ENCODE peak calls at places on chromosomes 3 and 15, in four cellular contexts. X, I, Y and V are unnamed samples.

GRCh38 chr3:37899101-37899707 is 37.5 kb downstream of the CTDSPL start:
- DNase-seq in Y (no peak), X (no peak), I (no peak), V (no peak)

GRCh38 chr3:192892981-192893827 is 24.5 kb downstream of the MB21D2 start:
- DNase-seq in I (peak; percentile 98), Y (peak; percentile 68), X (no peak), V (peak; percentile 91)

GRCh38 chr3:69983546-69984265 is 15.8 kb upstream of the SAMMSON start:
- DNase-seq in X (no peak), I (no peak), Y (no peak), V (no peak)

GRCh38 chr3:61725851-61726333 is 164.5 kb downstream of the PTPRG start:
- DNase-seq in X (no peak), I (peak; percentile 10), Y (no peak), V (peak; percentile 84)

GRCh38 chr15:39242345-39242744 is 338.5 kb upstream of the THBS1 start:
- DNase-seq in I (peak; percentile 44), X (no peak), Y (no peak), V (peak; percentile 47)

GRCh38 chr3:157700405-157700804 is 197.2 kb upstream of the VEPH1 start:
- DNase-seq in X (no peak), Y (peak; percentile 35), I (no peak), V (peak; percentile 1)

GRCh38 chr3:108037770-108038169 is 53.1 kb downstream of the CD47 start:
- DNase-seq in Y (no peak), I (no peak), X (no peak), V (no peak)

GRCh38 chr15:29475096-29475495 is 205.5 kb upstream of the NSMCE3 start:
- DNase-seq in Y (no peak), X (no peak), I (no peak), V (no peak)

GRCh38 chr15:74907277-74907870 is 723 bp upstream of the FAM219B start:
- DNase-seq in I (no peak), X (no peak), Y (no peak), V (no peak)

GRCh38 chr15:40010681-40011080 is 28.3 kb downstream of the SRP14 start:
- DNase-seq in I (peak; percentile 10), X (no peak), Y (no peak), V (peak; percentile 82)

GRCh38 chr3:76403556-76403955 is 618.2 kb upstream of the ZNF717 start:
- DNase-seq in Y (no peak), I (peak; percentile 50), X (no peak), V (peak; percentile 90)

GRCh38 chr15:65226221-65226620 is 14.9 kb upstream of the CILP start:
- DNase-seq in Y (no peak), X (no peak), I (no peak), V (no peak)

GRCh38 chr3:151145713-151146070 is 57.3 kb downstream of the GPR171 start:
- DNase-seq in Y (peak; percentile 42), X (no peak), I (no peak), V (no peak)

GRCh38 chr15:40429068-40429707 is 11.6 kb upstream of the BAHD1 start:
- DNase-seq in I (no peak), Y (no peak), X (no peak), V (no peak)

GRCh38 chr3:85476891-85477495 is 518.2 kb downstream of the CADM2 start:
- DNase-seq in X (no peak), Y (no peak), I (no peak), V (no peak)

GRCh38 chr3:177574232-177574856 is 377.1 kb upstream of the TBL1XR1 start:
- DNase-seq in I (peak; percentile 58), Y (peak; percentile 55), X (peak; percentile 54), V (peak; percentile 81)

GRCh38 chr3:59660852-59661624 is 611.2 kb upstream of the CFAP20DC start:
- DNase-seq in I (no peak), Y (no peak), X (no peak), V (peak; percentile 8)

GRCh38 chr3:21803604-21804003 is 52.6 kb upstream of the ZNF385D start:
- DNase-seq in I (no peak), Y (no peak), X (no peak), V (no peak)

GRCh38 chr3:185253645-185254410 is at the start of gene EHHADH:
- DNase-seq in I (no peak), X (no peak), Y (peak; percentile 67), V (peak; percentile 44)

GRCh38 chr3:60289356-60289935 is 961.8 kb downstream of the FHIT start:
- DNase-seq in I (no peak), X (no peak), Y (no peak), V (peak; percentile 22)

GRCh38 chr15:42819781-42820180 is 82.9 kb upstream of the CDAN1 start:
- DNase-seq in I (no peak), Y (no peak), X (no peak), V (no peak)

GRCh38 chr3:190339130-190339529 is 16.9 kb upstream of the CLDN1 start:
- DNase-seq in I (peak; percentile 86), X (no peak), Y (no peak), V (peak; percentile 83)

GRCh38 chr15:61169904-61170695 is 59.0 kb downstream of the RORA start:
- DNase-seq in X (no peak), I (no peak), Y (no peak), V (no peak)

GRCh38 chr3:102471001-102471400 is 36.2 kb downstream of the ZPLD1 start:
- DNase-seq in Y (peak; percentile 78), I (no peak), X (no peak), V (no peak)

GRCh38 chr15:40002295-40002694 is 36.7 kb downstream of the SRP14 start:
- DNase-seq in Y (no peak), X (no peak), I (no peak), V (peak; percentile 65)

GRCh38 chr3:134334901-134335280 is 39.4 kb downstream of the AMOTL2 start:
- DNase-seq in X (no peak), Y (peak; percentile 19), I (no peak), V (no peak)
- H2BK120ac ChIP-seq in X (no peak overlapping the region), Y (no peak overlapping the region), I (peak overlapping the region; percentile 1), V (peak overlapping the region; percentile 97)

DNA sequence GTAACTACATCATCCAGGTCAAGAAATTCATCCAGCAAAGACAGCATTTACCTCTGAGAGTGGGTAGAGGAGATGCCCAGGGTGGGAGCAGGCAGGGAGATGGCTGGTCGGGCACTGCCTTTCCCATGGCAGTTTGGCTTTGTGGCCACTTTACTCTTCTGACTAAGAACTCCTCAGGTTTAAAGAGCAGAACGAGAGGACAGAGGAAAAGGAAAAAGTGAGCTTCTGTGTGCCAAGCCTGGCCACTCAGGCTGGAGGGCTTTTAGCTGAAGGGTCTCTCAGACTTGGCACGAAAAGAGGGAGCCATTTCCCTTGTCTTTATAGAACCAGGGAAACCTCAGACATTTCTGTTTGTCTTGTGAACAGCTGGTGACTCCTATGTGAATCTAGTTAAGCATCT is 23.2 kb upstream of the PSMD6 start:
- DNase-seq in I (no peak), Y (no peak), X (no peak), V (no peak)
- H3K14ac ChIP-seq in I (no peak overlapping the region), Y (no peak overlapping the region), X (no peak overlapping the region), V (no peak overlapping the region)

GRCh38 chr15:63381301-63382192 is at the start of gene CA12:
- DNase-seq in I (peak; percentile 47), Y (peak; percentile 63), X (peak; percentile 38), V (peak; percentile 55)
- H2BK120ac ChIP-seq in I (peak within 1 kb of the TSS; percentile 54), Y (no peak within 1 kb of the TSS), X (no peak within 1 kb of the TSS), V (peak within 1 kb of the TSS; percentile 68)

GRCh38 chr3:127822166-127822835 is at the start of gene MGLL:
- DNase-seq in Y (no peak), X (peak; percentile 23), I (peak; percentile 76), V (peak; percentile 50)
- H3K14ac ChIP-seq in Y (peak within 1 kb of the TSS; percentile 63), X (peak within 1 kb of the TSS; percentile 100), I (peak within 1 kb of the TSS; percentile 39), V (peak within 1 kb of the TSS; percentile 87)

GRCh38 chr15:90352109-90352893 is at the start of gene ZNF774:
- DNase-seq in Y (peak; percentile 93), I (peak; percentile 96), X (peak; percentile 98), V (peak; percentile 94)
- H2BK120ac ChIP-seq in Y (no peak within 1 kb of the TSS), I (no peak within 1 kb of the TSS), X (no peak within 1 kb of the TSS), V (no peak within 1 kb of the TSS)

DNA sequence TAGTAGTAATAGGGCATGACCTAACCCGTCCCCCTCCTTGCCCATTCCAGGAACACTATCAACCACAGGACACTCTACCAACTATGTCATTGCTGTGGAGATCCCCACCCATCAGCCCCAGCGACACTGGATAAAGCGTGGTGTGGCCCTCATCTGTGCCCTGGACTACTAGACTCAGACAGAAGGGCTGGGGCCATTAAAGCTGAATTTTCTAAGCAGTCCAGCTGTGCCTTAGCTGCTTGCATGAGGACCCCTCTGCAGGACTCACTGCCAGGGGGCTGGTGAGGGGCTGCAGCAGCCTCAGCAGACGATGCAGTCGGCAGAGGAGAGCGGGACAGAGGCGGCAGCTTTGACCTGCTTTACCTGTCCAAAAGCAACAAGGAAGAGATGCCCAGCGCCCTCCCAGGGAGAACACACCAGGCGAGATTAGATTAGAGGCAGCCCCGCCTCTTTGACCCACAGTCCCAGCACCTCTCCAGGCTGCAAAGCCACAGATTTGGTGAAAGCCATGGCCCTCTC is 44.6 kb downstream of the SEMA3G start:
- DNase-seq in X (no peak), I (no peak), Y (no peak), V (no peak)
- H3K14ac ChIP-seq in X (no peak overlapping the region), I (no peak overlapping the region), Y (no peak overlapping the region), V (no peak overlapping the region)

DNA sequence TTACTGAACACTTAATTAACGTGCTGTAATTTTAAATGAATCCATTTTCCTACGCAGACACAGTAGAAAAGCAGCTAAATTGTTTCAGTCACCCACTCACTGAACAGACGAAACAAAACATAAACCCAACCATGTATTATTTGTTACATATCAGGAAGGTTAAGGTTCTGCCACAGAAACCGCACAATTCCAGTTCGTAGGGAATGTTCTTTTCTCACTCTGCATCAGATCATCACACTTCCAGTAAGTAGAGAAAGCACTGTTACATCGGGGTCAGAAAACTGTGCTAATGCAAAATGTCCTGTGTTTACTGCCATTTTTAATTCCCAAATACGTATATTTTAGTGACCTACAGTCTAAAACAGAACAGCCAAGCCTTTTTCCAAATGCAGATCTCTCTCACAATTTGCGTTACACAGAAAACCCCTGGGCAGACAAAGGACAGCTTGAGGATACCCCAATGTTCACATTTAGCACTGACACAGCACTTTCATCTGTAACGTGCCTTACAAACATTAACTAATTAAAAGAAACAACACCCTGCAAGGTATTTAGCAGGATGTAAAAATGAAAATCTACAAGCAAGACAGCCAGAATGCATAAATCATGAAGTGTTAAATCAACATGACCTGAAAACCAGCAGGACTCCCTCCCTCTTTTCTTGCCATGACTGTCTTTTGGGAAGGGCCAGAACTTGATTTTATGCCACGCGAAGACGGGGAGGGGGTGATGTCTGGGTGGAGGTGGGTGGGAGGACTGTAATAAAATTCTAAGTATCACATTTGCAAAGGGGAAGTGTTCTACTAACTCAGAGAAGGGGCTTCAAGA is 34.8 kb upstream of the SKIL start:
- DNase-seq in Y (no peak), I (no peak), X (no peak), V (no peak)
- H2BK120ac ChIP-seq in Y (no peak overlapping the region), I (no peak overlapping the region), X (no peak overlapping the region), V (no peak overlapping the region)

GRCh38 chr15:64046347-64047153 is at the start of gene DAPK2:
- DNase-seq in X (peak; percentile 70), Y (peak; percentile 77), I (peak; percentile 49), V (peak; percentile 34)
- H3K14ac ChIP-seq in X (peak within 1 kb of the TSS; percentile 72), Y (peak within 1 kb of the TSS; percentile 54), I (no peak within 1 kb of the TSS), V (peak within 1 kb of the TSS; percentile 33)

DNA sequence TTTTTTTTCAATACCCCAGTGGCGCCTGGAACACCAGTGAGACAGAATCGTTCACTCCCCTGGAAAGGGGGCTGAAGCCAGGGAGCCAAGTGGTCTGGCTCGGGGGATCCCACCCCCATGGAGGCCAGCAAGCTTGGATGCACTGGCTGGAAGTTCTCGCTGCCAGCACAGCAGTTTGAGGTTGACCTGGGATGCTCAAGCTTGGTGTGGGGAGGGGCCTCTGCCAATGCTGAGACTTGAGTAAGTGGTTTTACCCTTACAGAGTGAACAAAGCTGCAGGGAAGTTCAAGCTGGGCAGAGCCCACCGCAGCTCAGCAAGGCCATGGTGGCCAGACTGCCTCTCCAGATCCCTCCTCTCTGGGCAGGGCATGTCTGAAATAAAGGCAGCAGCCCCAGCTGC is 276.2 kb upstream of the CNTN6 start:
- DNase-seq in X (no peak), I (no peak), Y (no peak), V (no peak)
- H2BK120ac ChIP-seq in X (no peak overlapping the region), I (no peak overlapping the region), Y (no peak overlapping the region), V (no peak overlapping the region)